ENCODE peak calls at places on chromosomes 4 and X, in six cellular contexts. H is brain microvascular endothelial cell, F is neural progenitor cell, M is neural crest cell, D is AG09309, K is SK-MEL-5. Y is an unnamed sample.

GRCh38 chr4:116180056-116180690 is 905.2 kb downstream of the TRAM1L1 start:
- DNase-seq in F (peak; percentile 17), K (peak; percentile 42), M (no peak), H (no peak), D (no peak), Y (no peak)

GRCh38 chr4:168021666-168022065 is 70.7 kb upstream of the ANXA10 start:
- DNase-seq in D (no peak), K (no peak), H (peak; percentile 27), F (no peak), M (no peak), Y (no peak)

GRCh38 chr4:8341691-8342090 is 72.1 kb downstream of the HTRA3 start:
- DNase-seq in K (no peak), M (no peak), H (no peak), D (no peak), F (no peak), Y (no peak)

GRCh38 chr4:73018595-73018994 is 50.9 kb downstream of the COX18 start:
- DNase-seq in H (no peak), K (no peak), D (no peak), M (no peak), F (peak; percentile 16), Y (no peak)

GRCh38 chrX:129612396-129612795 is 42.4 kb downstream of the APLN start:
- DNase-seq in D (no peak), K (no peak), F (no peak), H (no peak), M (no peak), Y (no peak)

GRCh38 chrX:48695524-48695875 is 1.0 kb upstream of the SUV39H1 start:
- DNase-seq in M (no peak), H (no peak), F (no peak), D (no peak), K (no peak), Y (no peak)

GRCh38 chrX:136822337-136823095 is 41.8 kb upstream of the ARHGEF6 start:
- DNase-seq in F (no peak), M (no peak), D (no peak), H (no peak), K (no peak), Y (peak; percentile 23)

GRCh38 chr4:40809058-40809457 is 59.3 kb downstream of the NSUN7 start:
- DNase-seq in M (no peak), H (no peak), D (no peak), F (no peak), K (no peak), Y (no peak)

Y was measured in foreskin fibroblast.